ENCODE peak calls at places on chromosomes 3 and 15, in six cellular contexts. M is GM20000, E is heart left ventricle, K is retinal pigment epithelial cell, Q is OCI-LY7, Y is cardiac fibroblast. I is an unnamed sample.

GRCh38 chr15:31150732-31151212 is 49.2 kb upstream of the TRPM1 start:
- DNase-seq in M (no peak), Q (no peak), E (no peak), Y (no peak), K (no peak), I (peak)

GRCh38 chr3:80785475-80785874 is 976.0 kb downstream of the GBE1 start:
- DNase-seq in Q (no peak), K (no peak), E (no peak), M (no peak), Y (no peak), I (peak)

GRCh38 chr3:159804726-159805410 is 183.8 kb upstream of the IL12A start:
- DNase-seq in M (peak), Y (peak), E (peak), K (peak), Q (peak), I (peak)

GRCh38 chr15:60901647-60902046 is 327.5 kb downstream of the RORA start:
- DNase-seq in K (no peak), Y (no peak), Q (no peak), M (peak), E (no peak), I (no peak)

GRCh38 chr3:126288314-126288713 is 68.9 kb downstream of the KLF15 start:
- DNase-seq in K (no peak), Y (no peak), M (no peak), E (peak), Q (no peak), I (no peak)

GRCh38 chr3:44061961-44062360 is 179.7 kb upstream of the TOPAZ1 start:
- DNase-seq in M (no peak), E (no peak), K (no peak), Q (no peak), Y (no peak), I (no peak)

GRCh38 chr3:146542179-146542578 is 2.2 kb downstream of the PLSCR1 start:
- DNase-seq in Y (peak), E (no peak), Q (no peak), M (no peak), K (no peak), I (peak)

GRCh38 chr3:30606301-30607031 is at the start of gene TGFBR2:
- DNase-seq in Y (peak), Q (peak), M (peak), E (peak), K (peak), I (peak)

GRCh38 chr3:138944136-138944658 is 2.7 kb downstream of the FOXL2 start:
- DNase-seq in Q (no peak), Y (no peak), E (no peak), K (no peak), M (no peak), I (no peak)

GRCh38 chr15:39255760-39256159 is 325.1 kb upstream of the THBS1 start:
- DNase-seq in Y (no peak), K (no peak), Q (no peak), E (no peak), M (no peak), I (no peak)

GRCh38 chr3:4996771-4997291 is 17.6 kb downstream of the BHLHE40 start:
- DNase-seq in E (no peak), M (no peak), Y (no peak), K (no peak), Q (no peak), I (no peak)

GRCh38 chr3:30548605-30549004 is 57.8 kb upstream of the TGFBR2 start:
- DNase-seq in Q (peak), E (no peak), Y (peak), M (no peak), K (no peak), I (peak)

GRCh38 chr15:48086582-48086981 is 34.2 kb upstream of the SLC24A5 start:
- DNase-seq in Y (peak), M (no peak), Q (no peak), E (peak), K (peak), I (peak)

GRCh38 chr15:93018574-93018973 is 70.4 kb downstream of the RGMA start:
- DNase-seq in Q (no peak), Y (peak), E (no peak), K (no peak), M (no peak), I (no peak)

GRCh38 chr3:181565416-181565815 is 146.3 kb upstream of the SOX2 start:
- DNase-seq in Q (no peak), M (no peak), Y (no peak), K (no peak), E (no peak), I (no peak)

GRCh38 chr15:58182460-58183163 is 44.4 kb downstream of the AQP9 start:
- DNase-seq in Y (peak), E (peak), Q (peak), M (peak), K (no peak), I (peak)

GRCh38 chr3:102193255-102193654 is 241.6 kb upstream of the ZPLD1 start:
- DNase-seq in K (no peak), Y (no peak), Q (no peak), M (no peak), E (no peak), I (no peak)

GRCh38 chr3:13165576-13165975 is 92.3 kb upstream of the IQSEC1 start:
- DNase-seq in Q (no peak), E (no peak), Y (no peak), K (no peak), M (no peak), I (no peak)

DNA sequence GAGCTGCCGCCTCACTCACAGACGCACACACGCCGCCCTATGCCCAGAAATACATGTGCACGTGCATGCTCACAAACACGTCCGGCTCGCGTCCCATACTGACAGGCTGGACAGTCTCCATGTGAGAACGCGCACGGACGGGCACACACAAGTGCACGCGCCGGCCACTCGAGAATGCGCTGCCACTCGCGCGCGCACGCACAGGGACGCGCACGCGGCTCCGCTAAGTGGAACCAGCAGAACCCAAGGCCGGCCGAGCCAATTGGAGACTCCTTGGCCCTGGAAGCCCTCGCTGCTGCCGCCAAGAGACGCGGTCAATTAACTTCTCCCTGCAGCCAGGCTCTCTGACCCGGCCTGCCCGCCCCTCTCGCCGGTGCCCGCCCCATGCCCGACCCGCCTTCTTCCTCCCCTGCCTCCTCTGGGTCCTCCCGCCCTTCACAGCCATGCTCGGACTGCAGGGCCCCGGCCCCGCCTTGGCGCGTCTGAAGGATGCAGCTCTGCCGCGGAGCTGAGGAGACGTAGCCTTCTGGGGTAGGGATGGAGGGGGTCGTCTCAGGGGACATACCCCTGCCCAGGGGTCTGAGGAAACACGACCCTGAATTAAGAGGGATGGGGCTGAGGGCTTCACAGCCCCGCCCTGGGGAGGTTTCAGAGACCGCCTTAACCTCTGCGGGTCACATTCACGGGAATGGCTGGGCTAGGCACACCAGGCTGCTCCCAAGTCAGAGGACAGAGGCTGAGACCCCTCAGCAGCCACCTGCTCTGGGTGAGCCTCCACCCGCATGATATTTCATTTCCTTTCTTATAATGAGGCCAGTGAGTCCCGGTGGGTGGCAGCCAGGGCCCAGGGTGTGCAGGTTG is 15.0 kb downstream of the PTH1R start:
- DNase-seq in M (no peak), Q (no peak), K (no peak), Y (peak), E (peak), I (peak)
- TF ChIP-seq CTCF in M (no peak), Q (no peak), K (no peak), Y (no peak), E (no peak), I (no peak)

DNA sequence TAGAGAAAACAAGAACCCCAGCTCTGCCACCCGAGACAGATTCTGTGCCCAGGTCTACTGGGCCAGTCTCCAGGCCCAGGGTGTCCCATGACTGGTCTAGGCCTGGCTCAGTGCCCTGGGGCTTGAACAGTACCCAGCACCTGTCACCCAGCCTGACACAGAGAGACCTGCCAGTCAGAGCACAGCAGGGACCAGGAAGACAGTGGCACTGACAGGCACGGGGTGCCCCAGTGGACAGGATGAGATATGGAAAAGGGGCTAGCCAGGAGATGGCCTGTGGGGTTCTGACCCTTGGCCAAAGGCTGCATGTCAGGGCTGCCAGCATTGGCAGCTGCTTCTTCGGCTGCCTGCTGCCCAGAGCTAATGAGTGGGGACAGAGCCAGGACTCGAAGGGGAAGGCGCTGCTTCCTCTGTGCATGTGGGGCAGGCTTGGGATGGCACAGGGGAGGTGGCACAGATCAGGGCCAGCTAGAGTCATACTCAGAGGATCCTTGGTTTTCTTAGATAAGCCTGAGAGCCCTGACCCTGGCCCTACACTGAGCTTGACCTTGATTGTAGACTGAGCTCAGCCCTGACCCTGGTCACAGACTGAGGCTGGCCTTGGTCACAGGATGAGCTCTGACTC is 15.2 kb downstream of the CCDC33 start:
- DNase-seq in Y (no peak), K (no peak), E (peak), M (no peak), Q (no peak), I (no peak)
- TF ChIP-seq CTCF in Y (no peak), K (no peak), E (no peak), M (no peak), Q (no peak), I (no peak)

DNA sequence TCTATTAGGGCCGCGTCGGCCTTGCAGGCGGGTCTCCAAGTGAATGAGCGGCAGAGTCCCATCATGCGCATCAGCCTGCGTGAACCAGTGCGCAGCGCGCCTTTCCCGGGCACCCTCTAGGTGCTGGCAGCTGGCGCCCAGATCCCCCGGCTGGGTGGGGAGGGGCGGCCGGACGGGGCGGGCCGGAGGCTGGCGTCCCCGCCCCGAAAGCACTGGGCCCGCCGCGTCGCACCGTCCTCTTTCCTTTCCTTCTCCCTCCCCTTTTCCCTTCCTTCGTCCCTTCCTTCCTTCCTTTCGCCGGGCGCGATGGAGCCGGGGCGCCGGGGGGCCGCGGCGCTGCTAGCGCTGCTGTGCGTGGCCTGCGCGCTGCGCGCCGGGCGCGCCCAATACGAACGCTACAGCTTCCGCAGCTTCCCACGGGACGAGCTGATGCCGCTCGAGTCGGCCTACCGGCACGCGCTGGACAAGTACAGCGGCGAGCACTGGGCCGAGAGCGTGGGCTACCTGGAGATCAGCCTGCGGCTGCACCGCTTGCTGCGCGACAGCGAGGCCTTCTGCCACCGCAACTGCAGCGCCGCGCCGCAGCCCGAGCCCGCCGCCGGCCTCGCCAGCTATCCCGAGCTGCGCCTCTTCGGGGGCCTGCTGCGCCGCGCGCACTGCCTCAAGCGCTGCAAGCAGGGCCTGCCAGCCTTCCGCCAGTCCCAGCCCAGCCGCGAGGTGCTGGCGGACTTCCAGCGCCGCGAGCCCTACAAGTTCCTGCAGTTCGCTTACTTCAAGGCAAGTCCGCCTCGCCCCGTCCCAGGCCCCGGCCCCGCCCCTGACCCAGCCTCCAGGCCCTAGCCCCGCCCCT is at the start of gene CRTAP:
- DNase-seq in K (peak), Q (peak), Y (peak), M (peak), E (peak), I (peak)
- TF ChIP-seq CTCF in K (no peak), Q (no peak), Y (no peak), M (no peak), E (no peak), I (no peak)

GRCh38 chr15:77834276-77834990 is 201.7 kb upstream of the LINGO1 start:
- DNase-seq in E (no peak), Q (no peak), Y (no peak), K (no peak), M (no peak), I (no peak)

GRCh38 chr15:77832874-77833273 is 200.2 kb upstream of the LINGO1 start:
- DNase-seq in Y (no peak), Q (no peak), K (no peak), M (no peak), E (no peak), I (no peak)

GRCh38 chr15:77830041-77830440 is 197.3 kb upstream of the LINGO1 start:
- DNase-seq in Q (no peak), K (peak), E (no peak), Y (peak), M (no peak), I (peak)

GRCh38 chr15:77827860-77828259 is 195.1 kb upstream of the LINGO1 start:
- DNase-seq in M (no peak), Y (no peak), Q (no peak), K (no peak), E (no peak), I (no peak)

GRCh38 chr15:77831989-77832388 is 199.3 kb upstream of the LINGO1 start:
- DNase-seq in K (no peak), M (no peak), Q (no peak), Y (no peak), E (no peak), I (no peak)
- TF ChIP-seq CTCF in K (no peak), M (no peak), Q (no peak), Y (no peak), E (no peak), I (no peak)

GRCh38 chr15:42803436-42803835 is 66.5 kb upstream of the CDAN1 start:
- DNase-seq in K (no peak), M (no peak), E (no peak), Q (no peak), Y (no peak), I (no peak)

GRCh38 chr15:42802168-42802567 is 65.2 kb upstream of the CDAN1 start:
- DNase-seq in M (no peak), K (no peak), E (no peak), Y (no peak), Q (no peak), I (no peak)

GRCh38 chr15:42798802-42799201 is 61.9 kb upstream of the CDAN1 start:
- DNase-seq in Q (no peak), M (no peak), Y (no peak), E (no peak), K (no peak), I (no peak)

GRCh38 chr15:42796955-42797779 is 60.2 kb upstream of the CDAN1 start:
- DNase-seq in M (no peak), Q (no peak), K (no peak), E (no peak), Y (peak), I (peak)

DNA sequence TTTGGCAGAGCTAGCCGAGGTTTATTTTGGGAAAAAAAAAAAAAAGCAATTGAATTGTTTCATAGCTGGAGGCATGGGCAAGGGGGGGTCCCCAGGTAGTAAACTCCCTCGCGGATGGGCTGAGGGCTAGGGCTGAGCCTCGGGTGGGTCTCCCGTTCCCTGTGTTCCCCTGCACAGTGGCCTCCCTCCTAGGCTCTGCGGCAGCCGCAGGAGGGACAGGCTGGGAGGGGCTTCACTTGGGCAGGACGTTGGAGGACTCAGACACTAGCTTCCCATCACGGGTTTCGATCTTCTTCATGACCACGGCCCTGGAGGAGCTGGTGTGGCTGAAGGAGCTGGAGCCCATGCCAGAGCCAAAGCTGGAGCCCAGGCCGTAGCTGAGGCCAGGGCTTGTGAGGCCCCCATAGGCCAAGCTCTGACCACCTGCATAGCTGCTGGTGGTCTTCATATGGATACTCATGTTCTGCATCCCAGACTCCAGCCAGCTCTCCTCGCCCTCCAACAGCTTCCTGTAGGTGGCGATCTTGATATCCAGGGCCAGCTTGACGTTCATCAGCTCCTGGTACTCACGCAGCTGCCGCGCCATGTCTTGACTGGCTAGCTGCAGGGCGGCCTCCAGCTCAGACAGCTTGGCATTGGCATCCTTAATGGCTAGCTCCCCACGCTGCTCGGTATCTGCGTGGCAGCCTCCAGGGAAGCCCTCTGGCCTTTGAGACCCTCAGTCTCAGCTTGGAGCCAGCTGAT is 64.0 kb upstream of the CDAN1 start:
- DNase-seq in K (no peak), Q (peak), Y (no peak), M (no peak), E (no peak), I (no peak)
- TF ChIP-seq CTCF in K (peak), Q (peak), Y (no peak), M (no peak), E (no peak), I (no peak)

DNA sequence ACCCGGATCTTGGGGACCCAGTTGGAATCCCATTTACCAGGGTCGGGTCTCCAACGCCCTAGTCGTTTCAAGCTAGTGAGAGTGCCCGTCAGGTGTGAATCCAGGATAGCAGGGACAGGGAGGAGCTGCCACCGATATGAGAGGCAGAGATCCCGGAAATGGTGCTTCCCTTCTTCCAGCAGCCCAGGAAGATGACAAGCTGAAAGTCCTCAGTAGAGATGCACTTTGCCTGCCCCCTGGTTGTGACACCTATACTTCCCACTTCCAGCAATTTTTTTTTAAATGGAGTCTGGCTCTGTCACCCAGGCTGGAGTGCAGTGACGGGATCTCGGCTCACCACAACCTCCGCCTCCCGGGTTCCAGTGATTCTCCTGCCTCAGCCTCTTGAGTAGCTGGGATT is 503.0 kb downstream of the NTRK3 start:
- DNase-seq in E (no peak), Q (no peak), Y (no peak), K (no peak), M (no peak), I (no peak)
- TF ChIP-seq CTCF in E (no peak), Q (no peak), Y (no peak), K (no peak), M (no peak), I (no peak)

DNA sequence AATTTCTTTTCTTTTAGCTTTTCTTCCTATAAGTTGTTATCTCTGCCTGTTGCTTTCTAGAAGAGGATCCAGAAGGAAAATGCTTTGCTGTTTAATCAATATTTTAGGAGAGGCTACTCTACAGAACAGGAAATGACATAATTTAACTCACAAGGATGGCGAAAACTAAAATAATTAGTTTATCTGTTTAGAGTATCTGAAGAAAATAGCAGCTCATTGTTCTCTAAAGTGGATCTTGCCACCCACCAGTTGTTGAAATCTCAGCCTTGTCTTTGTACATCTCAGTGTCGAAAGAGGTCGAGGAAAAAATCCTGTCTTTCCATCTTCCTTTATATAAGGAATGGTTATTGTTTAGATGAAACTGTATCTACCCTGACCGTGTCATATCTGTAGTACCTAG is 126.6 kb downstream of the ZNF609 start:
- DNase-seq in K (no peak), Q (no peak), Y (no peak), M (no peak), E (no peak), I (no peak)
- TF ChIP-seq CTCF in K (no peak), Q (no peak), Y (no peak), M (no peak), E (no peak), I (no peak)

DNA sequence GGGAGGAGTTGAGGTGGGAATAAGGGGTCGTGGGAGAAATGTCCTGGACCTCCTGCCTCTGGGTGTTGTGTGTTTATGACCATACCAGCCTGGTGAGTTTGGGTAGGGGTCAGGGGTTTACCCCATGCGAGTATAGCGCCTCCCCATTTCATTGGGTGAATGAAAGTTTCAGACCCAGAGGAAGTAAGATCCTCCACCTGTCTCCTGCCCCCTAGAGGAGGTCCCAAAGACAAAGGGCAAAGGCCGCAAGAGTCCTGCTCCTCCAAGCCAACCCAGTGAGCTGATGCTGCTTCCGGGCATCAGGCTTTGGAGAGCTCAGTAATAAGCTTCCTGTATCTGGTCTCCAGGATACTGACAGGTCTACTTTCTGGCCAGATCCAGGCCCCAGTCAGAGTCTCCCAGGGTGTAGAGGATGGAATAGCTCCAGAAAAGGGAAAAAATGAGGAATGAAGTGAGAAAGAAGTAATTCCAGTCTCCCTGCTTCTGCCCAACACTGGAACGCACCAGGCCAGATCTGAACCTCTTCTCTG is 6.4 kb upstream of the TBC1D21 start:
- DNase-seq in Q (no peak), M (no peak), E (no peak), K (no peak), Y (no peak), I (no peak)
- TF ChIP-seq CTCF in Q (peak), M (no peak), E (no peak), K (peak), Y (no peak), I (no peak)

I was measured in MCF 10A.